ENCODE peak calls at places on chromosomes 2 and 18, in nine cellular contexts. C is dorsolateral prefrontal cortex, F is neuronal stem cell, S is MG63, L is lower leg skin, I is mucosa of descending colon, K is pancreas, X is astrocyte of the cerebellum, J is neural progenitor cell. D is an unnamed sample.

GRCh38 chr2:130375291-130376266 is 19.7 kb downstream of the PTPN18 start:
- DNase-seq in I (no peak), L (peak; percentile 49), S (no peak), K (no peak), J (no peak), F (no peak), X (no peak), C (no peak), D (no peak)

GRCh38 chr2:11582526-11583202 is 48.8 kb downstream of the GREB1 start:
- DNase-seq in X (peak; percentile 1), L (peak; percentile 91), C (peak; percentile 78), I (no peak), F (peak; percentile 76), J (peak; percentile 66), S (peak; percentile 91), K (peak; percentile 87), D (peak; percentile 83)

GRCh38 chr2:195559431-195559914 is 97.6 kb upstream of the SLC39A10 start:
- DNase-seq in F (no peak), X (peak; percentile 76), I (no peak), J (no peak), S (peak; percentile 52), C (no peak), K (no peak), L (no peak), D (no peak)

GRCh38 chr2:10188729-10189305 is 66.3 kb downstream of the RRM2 start:
- DNase-seq in J (no peak), X (no peak), S (no peak), K (peak; percentile 33), C (no peak), I (no peak), L (no peak), F (no peak), D (no peak)

GRCh38 chr2:2613279-2614199 is 282.5 kb upstream of the MYT1L start:
- DNase-seq in L (peak; percentile 96), C (peak; percentile 98), S (peak; percentile 94), I (peak; percentile 79), K (peak; percentile 87), X (peak; percentile 76), J (peak; percentile 95), F (peak; percentile 75), D (no peak)

GRCh38 chr2:31539505-31539904 is 41.2 kb downstream of the SRD5A2 start:
- DNase-seq in J (peak; percentile 25), F (no peak), L (no peak), S (no peak), I (no peak), K (no peak), C (no peak), X (no peak), D (no peak)

GRCh38 chr2:95346236-95346737 is 49.1 kb downstream of the KCNIP3 start:
- DNase-seq in I (no peak), K (peak; percentile 85), F (peak; percentile 29), X (no peak), J (no peak), C (no peak), S (peak; percentile 83), L (peak; percentile 88), D (peak; percentile 47)

GRCh38 chr2:57080035-57080434 is 896.2 kb downstream of the CCDC85A start:
- DNase-seq in S (no peak), L (no peak), K (no peak), F (no peak), J (no peak), C (no peak), I (no peak), X (no peak), D (no peak)

GRCh38 chr2:140246957-140247356 is 1466.8 kb upstream of the NXPH2 start:
- DNase-seq in C (no peak), L (no peak), X (no peak), S (no peak), F (no peak), K (no peak), J (no peak), I (no peak), D (no peak)

GRCh38 chr2:140247451-140248205 is 1467.4 kb upstream of the NXPH2 start:
- DNase-seq in C (no peak), S (no peak), J (no peak), I (no peak), L (no peak), K (no peak), F (no peak), X (no peak), D (no peak)

GRCh38 chr2:140246058-140246457 is 1465.9 kb upstream of the NXPH2 start:
- DNase-seq in K (no peak), J (no peak), F (no peak), S (no peak), L (no peak), I (no peak), X (no peak), C (no peak), D (no peak)

GRCh38 chr2:140242889-140243288 is 1462.7 kb upstream of the NXPH2 start:
- DNase-seq in J (no peak), K (no peak), S (no peak), F (no peak), X (no peak), L (no peak), C (no peak), I (no peak), D (no peak)

DNA sequence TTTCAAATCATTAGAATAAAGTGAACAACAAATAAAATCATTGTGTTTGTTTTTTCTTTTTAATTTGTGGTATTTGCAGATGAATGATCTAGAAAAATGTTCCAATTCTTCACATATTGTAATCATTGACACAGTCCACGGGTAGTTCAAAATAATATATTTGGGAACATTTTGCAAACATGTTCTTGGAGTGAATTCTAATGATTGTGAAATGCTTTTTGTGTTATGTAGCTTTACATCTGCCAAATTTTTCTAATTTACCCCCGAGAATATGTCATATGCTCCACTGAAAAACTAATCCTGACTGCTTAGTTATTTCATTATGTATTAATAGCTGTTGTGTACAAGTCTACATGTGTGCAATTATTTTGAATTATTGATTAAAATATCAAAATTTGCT is 1468.4 kb upstream of the NXPH2 start:
- DNase-seq in J (no peak), L (no peak), I (no peak), F (no peak), X (no peak), K (no peak), C (no peak), S (no peak), D (no peak)
- H3K4me3 ChIP-seq in J (no peak overlapping the region), L (no peak overlapping the region), I (no peak overlapping the region), F (no peak overlapping the region), X (no peak overlapping the region), K (no peak overlapping the region), C (no peak overlapping the region), S (no peak overlapping the region), D (no peak overlapping the region)

GRCh38 chr2:20480913-20481312 is 34.0 kb downstream of the RHOB start:
- DNase-seq in F (no peak), X (no peak), C (no peak), K (no peak), J (no peak), L (no peak), S (no peak), I (no peak), D (no peak)
- H3K4me3 ChIP-seq in F (no peak overlapping the region), X (no peak overlapping the region), C (no peak overlapping the region), K (no peak overlapping the region), J (no peak overlapping the region), L (no peak overlapping the region), S (no peak overlapping the region), I (no peak overlapping the region), D (no peak overlapping the region)

GRCh38 chr2:150143087-150143536 is 344.4 kb downstream of the RND3 start:
- DNase-seq in K (no peak), I (no peak), X (no peak), J (no peak), C (no peak), S (no peak), F (no peak), L (no peak), D (peak; percentile 33)

GRCh38 chr2:150144546-150145305 is 342.7 kb downstream of the RND3 start:
- DNase-seq in L (no peak), I (no peak), C (no peak), X (no peak), K (no peak), F (no peak), S (no peak), J (no peak), D (no peak)

GRCh38 chr2:150140777-150141176 is 346.7 kb downstream of the RND3 start:
- DNase-seq in L (no peak), S (no peak), F (no peak), X (no peak), I (no peak), J (no peak), C (no peak), K (no peak), D (no peak)

GRCh38 chr2:150141241-150142001 is 346.0 kb downstream of the RND3 start:
- DNase-seq in J (no peak), K (no peak), X (no peak), C (no peak), L (no peak), S (no peak), F (no peak), I (no peak), D (no peak)

GRCh38 chr2:150142561-150142960 is 344.9 kb downstream of the RND3 start:
- DNase-seq in I (no peak), F (no peak), X (no peak), L (no peak), S (no peak), K (no peak), C (no peak), J (no peak), D (peak; percentile 45)
- H3K4me3 ChIP-seq in I (no peak overlapping the region), F (no peak overlapping the region), X (no peak overlapping the region), L (no peak overlapping the region), S (no peak overlapping the region), K (no peak overlapping the region), C (no peak overlapping the region), J (no peak overlapping the region), D (no peak overlapping the region)

GRCh38 chr18:37574113-37574512 is 8.5 kb upstream of the CELF4 start:
- DNase-seq in C (no peak), I (no peak), X (no peak), S (peak; percentile 38), L (no peak), J (no peak), K (no peak), F (no peak), D (no peak)

GRCh38 chr18:37578886-37579513 is 13.4 kb upstream of the CELF4 start:
- DNase-seq in L (no peak), I (no peak), J (peak; percentile 19), K (no peak), S (peak; percentile 8), X (no peak), C (no peak), F (no peak), D (no peak)

GRCh38 chr18:37578182-37578678 is 12.6 kb upstream of the CELF4 start:
- DNase-seq in S (no peak), F (no peak), K (no peak), I (no peak), C (no peak), J (no peak), X (no peak), L (no peak), D (no peak)

GRCh38 chr18:37575646-37576045 is 10.0 kb upstream of the CELF4 start:
- DNase-seq in L (no peak), J (no peak), K (no peak), F (no peak), X (no peak), S (no peak), C (no peak), I (no peak), D (no peak)

DNA sequence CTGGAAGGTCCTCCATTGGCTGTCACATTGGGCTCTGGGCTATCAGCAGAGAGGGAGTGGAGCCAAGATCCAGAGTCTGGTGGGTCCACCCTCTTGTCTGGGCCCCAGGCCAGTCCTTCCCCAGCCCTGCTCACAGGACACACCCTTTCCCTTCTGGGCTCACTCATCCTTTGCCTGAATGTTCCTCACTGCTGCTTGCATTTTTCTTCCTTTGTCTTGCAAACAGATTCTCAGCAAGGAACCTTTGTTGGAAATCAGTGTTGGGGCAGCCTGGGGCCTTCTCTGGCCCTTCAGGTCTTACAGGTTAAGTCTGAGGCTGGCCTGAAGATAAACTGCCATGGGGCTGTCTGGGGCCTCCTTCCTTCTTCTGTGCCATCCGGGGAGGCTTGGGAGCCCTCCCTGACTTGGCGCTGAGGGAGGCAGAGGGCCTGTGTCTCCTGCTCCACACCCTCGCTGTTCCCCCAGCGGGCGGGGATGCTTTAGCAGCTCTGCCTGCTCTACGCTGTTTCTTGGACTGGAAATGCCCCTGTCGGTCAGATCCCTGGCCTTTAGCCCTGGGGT is 11.5 kb upstream of the CELF4 start:
- DNase-seq in I (no peak), J (peak; percentile 65), X (no peak), C (no peak), S (peak; percentile 22), F (no peak), K (no peak), L (no peak), D (no peak)
- H3K4me3 ChIP-seq in I (no peak overlapping the region), J (no peak overlapping the region), X (no peak overlapping the region), C (no peak overlapping the region), S (no peak overlapping the region), F (no peak overlapping the region), K (no peak overlapping the region), L (no peak overlapping the region), D (no peak overlapping the region)